ENCODE peak calls at places on chromosomes 11 and 22, in eight cellular contexts. P is CD14-positive monocyte, B is left lung, S is lower leg skin, I is lung, D is tibial nerve, H is nephron progenitor cell, E is breast epithelium. J is an unnamed sample.

GRCh38 chr22:26718905-26719304 is 61.5 kb downstream of the MIAT start:
- DNase-seq in P (no peak), B (no peak), S (no peak), I (no peak), D (no peak), H (no peak), E (no peak), J (no peak)

GRCh38 chr22:49348631-49349030 is 479.0 kb downstream of the BRD1 start:
- DNase-seq in P (no peak), B (no peak), S (no peak), I (no peak), D (no peak), H (no peak), E (peak; percentile 37), J (peak; percentile 68)

GRCh38 chr22:49613871-49614270 is 213.8 kb downstream of the BRD1 start:
- DNase-seq in P (peak; percentile 7), B (no peak), S (no peak), I (no peak), D (no peak), H (no peak), E (no peak), J (no peak)

GRCh38 chr11:115054541-115055538 is 376.5 kb downstream of the NXPE2 start:
- DNase-seq in P (no peak), B (no peak), S (no peak), I (no peak), D (no peak), H (no peak), E (no peak), J (no peak)

GRCh38 chr22:48102581-48102980 is 1340.1 kb downstream of the TBC1D22A start:
- DNase-seq in P (no peak), B (no peak), S (no peak), I (no peak), D (no peak), H (no peak), E (no peak), J (no peak)

GRCh38 chr11:105900515-105901035 is 121.5 kb downstream of the MSANTD4 start:
- DNase-seq in P (no peak), B (no peak), S (no peak), I (no peak), D (no peak), H (no peak), E (no peak), J (peak; percentile 40)

GRCh38 chr22:45583504-45583903 is 80.8 kb downstream of the FBLN1 start:
- DNase-seq in P (no peak), B (no peak), S (no peak), I (no peak), D (no peak), H (no peak), E (no peak), J (no peak)

GRCh38 chr22:30948930-30949342 is 19.6 kb downstream of the MORC2 start:
- DNase-seq in P (no peak), B (no peak), S (no peak), I (no peak), D (no peak), H (no peak), E (no peak), J (no peak)

GRCh38 chr11:107202189-107202588 is 183.9 kb upstream of the GUCY1A2 start:
- DNase-seq in P (no peak), B (no peak), S (no peak), I (no peak), D (no peak), H (no peak), E (no peak), J (no peak)

GRCh38 chr11:111347002-111347722 is 31.9 kb downstream of the POU2AF1 start:
- DNase-seq in P (no peak), B (no peak), S (peak; percentile 62), I (no peak), D (peak; percentile 55), H (no peak), E (no peak), J (no peak)

GRCh38 chr22:39592104-39593060 is 21.8 kb downstream of the CACNA1I start:
- DNase-seq in P (no peak), B (peak; percentile 52), S (no peak), I (no peak), D (no peak), H (no peak), E (peak; percentile 58), J (no peak)

GRCh38 chr11:2312232-2313042 is 10.6 kb downstream of the TSPAN32 start:
- DNase-seq in P (peak; percentile 44), B (no peak), S (peak; percentile 86), I (no peak), D (no peak), H (no peak), E (no peak), J (no peak)
- TF ChIP-seq CTCF in P (no peak), B (no peak), S (no peak), I (no peak), D (no peak), H (no peak), E (no peak), J (peak; percentile 29)

DNA sequence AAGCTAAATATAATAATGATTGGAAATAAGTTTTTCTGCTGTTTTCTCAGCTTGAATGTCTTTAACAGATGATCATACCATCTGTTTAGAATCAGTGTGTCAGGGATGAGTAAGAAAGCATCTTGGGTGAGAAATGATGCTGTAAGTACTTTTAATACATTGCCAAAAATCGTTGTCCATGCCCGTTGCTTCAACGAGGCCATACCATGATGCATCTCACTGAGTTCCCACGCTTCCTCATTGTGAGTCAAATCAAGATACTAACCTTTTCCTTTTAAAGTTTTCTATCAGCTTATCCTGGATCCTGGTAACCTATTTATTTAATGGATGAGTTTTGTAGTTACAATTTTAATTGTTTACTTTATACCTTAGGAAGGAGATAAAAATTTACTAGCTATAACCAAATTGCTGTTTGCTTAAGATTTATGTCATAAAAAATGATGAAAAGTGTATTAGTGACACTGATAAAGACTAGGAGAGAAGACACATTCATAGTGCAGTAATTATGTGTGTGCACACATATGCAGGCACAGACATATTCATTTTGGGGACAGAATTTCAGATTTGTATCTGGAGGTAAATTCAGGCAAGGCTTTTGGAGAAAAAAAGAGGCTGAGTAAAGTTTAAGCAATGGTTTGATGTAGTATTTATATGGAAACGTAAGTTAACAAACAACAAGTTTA is 154.8 kb downstream of the UVRAG start:
- DNase-seq in P (no peak), B (no peak), S (no peak), I (no peak), D (no peak), H (no peak), E (no peak), J (no peak)
- TF ChIP-seq CTCF in P (no peak), B (no peak), S (no peak), I (no peak), D (no peak), H (no peak), E (no peak), J (no peak)

GRCh38 chr11:33532257-33532656 is 168.4 kb downstream of the C11orf91 start:
- DNase-seq in P (no peak), B (no peak), S (no peak), I (no peak), D (no peak), H (no peak), E (no peak), J (no peak)
- TF ChIP-seq CTCF in P (no peak), B (no peak), S (no peak), I (no peak), D (no peak), H (no peak), E (no peak), J (no peak)

DNA sequence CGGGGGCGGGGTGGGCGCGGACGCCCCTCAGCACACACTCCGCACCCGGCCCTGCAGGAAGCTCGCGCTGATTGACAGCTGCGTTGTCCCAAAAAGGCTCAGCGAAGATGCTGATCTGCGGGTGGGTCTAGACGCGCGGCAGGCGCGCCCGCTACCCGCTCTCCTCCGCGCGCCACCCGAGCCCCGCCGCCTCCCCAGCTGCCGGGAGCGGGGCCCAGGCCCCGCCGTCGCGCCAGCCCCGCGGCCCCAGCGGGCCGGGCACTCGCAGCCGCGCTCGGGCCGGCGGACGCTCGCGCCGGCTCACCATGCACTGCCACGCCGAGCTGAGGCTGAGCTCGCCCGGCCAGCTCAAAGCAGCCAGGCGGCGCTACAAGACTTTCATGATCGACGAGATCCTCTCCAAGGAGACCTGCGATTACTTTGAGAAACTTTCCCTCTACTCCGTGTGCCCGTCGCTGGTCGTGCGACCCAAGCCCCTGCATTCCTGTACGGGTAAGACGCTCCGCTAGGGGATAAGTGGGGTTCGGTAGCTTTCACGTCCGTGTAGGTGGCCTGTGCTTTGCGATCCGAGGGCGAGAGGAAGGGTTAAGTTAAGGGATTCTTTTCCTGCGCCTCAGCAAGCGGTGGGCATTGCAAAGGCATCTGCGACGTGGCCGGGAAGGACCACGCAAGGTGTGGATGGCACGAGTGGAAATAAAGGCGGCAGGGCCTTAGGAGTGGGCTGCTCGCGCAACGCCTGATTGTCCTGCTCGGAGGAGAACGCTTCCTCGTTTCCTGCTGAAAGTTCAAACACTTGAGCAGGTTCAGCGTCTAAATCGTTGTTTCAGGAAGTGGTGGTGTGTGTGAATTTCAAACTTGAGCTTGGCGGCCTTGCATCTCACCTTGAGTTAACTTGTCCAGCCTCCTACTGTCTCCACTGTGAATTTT is at the start of gene BARX2:
- DNase-seq in P (no peak), B (peak; percentile 61), S (no peak), I (peak; percentile 55), D (no peak), H (peak; percentile 69), E (peak; percentile 70), J (no peak)
- TF ChIP-seq CTCF in P (no peak), B (no peak), S (no peak), I (peak; percentile 8), D (no peak), H (peak; percentile 29), E (peak; percentile 63), J (peak; percentile 79)